ENCODE peak calls at places on chromosomes 12 and 14, in four cellular contexts. F, A, D and B are unnamed samples. For H3K4me1, H3K36me3 and H3K9me3, the result is how much of the 10 kb centered on the place peaks cover.

GRCh38 chr12:82708507-82708906 is 21.8 kb downstream of the TMTC2 start:
- DNase-seq in F (no peak), A (peak), D (no peak), B (no peak)

GRCh38 chr12:17992002-17992656 is 97.9 kb downstream of the RERGL start:
- DNase-seq in F (peak), A (no peak), D (peak), B (no peak)

GRCh38 chr14:78848234-78848820 is 678.2 kb downstream of the NRXN3 start:
- DNase-seq in F (peak), A (no peak), D (peak), B (peak)

GRCh38 chr12:79897617-79898016 is 37.3 kb downstream of the PPP1R12A start:
- DNase-seq in F (no peak), A (no peak), D (no peak), B (no peak)

GRCh38 chr12:94150483-94151225 is 2.3 kb downstream of the PLXNC1 start:
- DNase-seq in F (peak), A (no peak), D (no peak), B (peak)

GRCh38 chr12:33439587-33440011 is at the start of gene SYT10:
- DNase-seq in F (no peak), A (no peak), D (no peak), B (no peak)

GRCh38 chr12:79512068-79512467 is 178.7 kb downstream of the PAWR start:
- DNase-seq in F (no peak), A (no peak), D (no peak), B (no peak)

GRCh38 chr12:92695577-92695976 is 7.2 kb upstream of the PLEKHG7 start:
- DNase-seq in F (no peak), A (no peak), D (no peak), B (no peak)

GRCh38 chr12:45613306-45613705 is 116.2 kb upstream of the ARID2 start:
- DNase-seq in F (no peak), A (no peak), D (no peak), B (no peak)

GRCh38 chr12:110577717-110578521 is 5.2 kb downstream of the PPTC7 start:
- DNase-seq in F (no peak), A (no peak), D (no peak), B (no peak)

GRCh38 chr12:3145036-3145435 is 67.9 kb downstream of the TSPAN9 start:
- DNase-seq in F (no peak), A (peak), D (no peak), B (no peak)

GRCh38 chr12:27542628-27543027 is 18.6 kb downstream of the PPFIBP1 start:
- DNase-seq in F (no peak), A (no peak), D (no peak), B (no peak)

GRCh38 chr14:75979641-75980422 is 2.0 kb downstream of the TGFB3 start:
- DNase-seq in F (no peak), A (peak), D (no peak), B (no peak)

GRCh38 chr14:101962503-101962874 is 1.9 kb upstream of the DYNC1H1 start:
- DNase-seq in F (no peak), A (peak), D (no peak), B (no peak)

GRCh38 chr14:49766839-49767238 is 1.1 kb upstream of the KLHDC2 start:
- DNase-seq in F (no peak), A (no peak), D (peak), B (no peak)

GRCh38 chr12:6951551-6952120 is 480 bp downstream of the PTPN6 start:
- DNase-seq in F (no peak), A (no peak), D (no peak), B (peak)

GRCh38 chr12:115103884-115104883 is 420.2 kb upstream of the TBX3 start:
- DNase-seq in F (no peak), A (peak), D (no peak), B (no peak)

GRCh38 chr12:65943388-65944137 is 119.3 kb downstream of the HMGA2 start:
- DNase-seq in F (no peak), A (no peak), D (no peak), B (no peak)

GRCh38 chr12:11688379-11688778 is 38.9 kb downstream of the ETV6 start:
- DNase-seq in F (no peak), A (no peak), D (no peak), B (no peak)
- H3K4me1 ChIP-seq in F (under half), A (under half), D (under half), B (under half)

DNA sequence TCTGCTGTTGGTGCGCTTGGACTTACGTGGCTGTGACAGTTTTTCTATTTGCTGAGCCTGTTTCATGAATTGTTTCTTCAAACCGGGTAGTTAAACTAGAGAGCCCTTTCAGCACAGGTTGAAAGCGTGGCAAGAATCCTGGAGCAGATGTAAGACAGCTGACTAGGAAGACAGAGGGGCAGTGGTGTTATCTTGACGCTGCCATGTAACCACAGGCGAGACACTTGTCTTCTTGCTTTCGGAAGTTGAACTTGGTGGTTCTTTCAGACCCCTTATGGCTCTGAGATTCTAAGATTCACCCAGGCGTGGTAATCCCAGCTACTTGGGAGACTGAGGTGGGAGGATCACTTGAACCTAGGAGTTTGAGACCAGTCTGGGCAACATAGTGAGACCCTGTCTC is 4.3 kb downstream of the EMP1 start:
- DNase-seq in F (no peak), A (no peak), D (no peak), B (no peak)
- H3K36me3 ChIP-seq in F (under half), A (under half), D (under half), B (under half)

GRCh38 chr14:106083082-106083481 is 556.7 kb downstream of the TMEM121 start:
- DNase-seq in F (no peak), A (no peak), D (no peak), B (no peak)

DNA sequence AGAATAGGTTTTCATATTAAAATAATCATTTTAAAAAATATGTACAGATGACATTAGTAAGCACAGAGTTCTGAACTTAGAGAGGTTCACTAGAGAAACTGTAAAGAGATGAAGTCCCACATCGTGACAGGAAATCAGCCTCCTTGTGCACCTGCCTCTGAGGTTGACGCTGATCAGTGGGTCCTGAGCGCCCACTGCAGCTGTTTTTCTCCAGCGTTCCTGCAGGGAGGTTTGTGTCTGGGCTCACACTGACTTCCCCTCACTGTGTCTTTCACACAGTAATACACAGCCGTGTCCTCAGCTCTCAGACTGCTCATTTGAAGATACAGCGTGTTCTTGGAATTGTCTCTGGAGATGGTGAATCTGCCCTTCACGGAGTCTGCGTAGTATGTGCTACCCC is 561.5 kb downstream of the TMEM121 start:
- DNase-seq in F (peak), A (no peak), D (no peak), B (no peak)
- H3K9me3 ChIP-seq in F (under half), A (under half), D (under half), B (under half)

DNA sequence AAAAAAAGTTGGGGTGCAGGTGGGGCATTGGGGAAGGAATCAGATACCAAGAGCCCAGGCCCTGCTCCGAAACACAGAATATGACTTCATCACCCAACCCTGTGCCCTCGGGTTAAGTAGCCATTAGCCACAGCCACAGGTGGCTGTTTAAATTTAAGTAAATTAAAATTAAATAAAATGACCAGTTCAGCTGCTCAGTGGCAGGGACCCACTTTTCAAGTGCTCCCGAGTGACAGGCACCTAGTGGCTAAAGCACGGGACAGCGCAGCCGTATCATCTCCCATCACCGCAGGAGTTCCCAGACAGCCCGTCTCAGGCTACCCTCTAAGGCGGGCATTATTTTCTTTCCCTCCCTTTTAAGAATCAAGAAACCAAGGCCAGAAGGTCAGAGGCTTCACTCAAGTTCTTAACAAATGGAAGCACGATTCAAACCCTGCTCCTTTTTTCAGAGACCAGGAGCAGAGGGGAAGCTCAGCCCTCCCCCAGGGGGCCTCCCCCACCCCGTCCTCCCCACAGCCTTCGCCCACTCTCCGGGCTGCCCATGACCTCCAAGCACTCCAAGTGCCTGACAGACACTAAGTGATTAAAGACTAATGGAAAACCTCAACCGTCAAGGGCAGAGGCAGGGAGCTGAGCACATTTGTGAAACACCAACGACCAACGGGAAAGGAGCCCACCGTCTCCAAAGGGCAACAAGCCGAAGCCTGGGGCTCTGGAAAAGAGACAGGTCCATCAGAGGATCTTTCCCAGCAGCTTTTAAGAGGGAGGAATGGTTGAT is 5.2 kb downstream of the NCOR2 start:
- DNase-seq in F (no peak), A (no peak), D (no peak), B (no peak)
- H3K4me1 ChIP-seq in F (under half), A (half or more), D (under half), B (under half)

DNA sequence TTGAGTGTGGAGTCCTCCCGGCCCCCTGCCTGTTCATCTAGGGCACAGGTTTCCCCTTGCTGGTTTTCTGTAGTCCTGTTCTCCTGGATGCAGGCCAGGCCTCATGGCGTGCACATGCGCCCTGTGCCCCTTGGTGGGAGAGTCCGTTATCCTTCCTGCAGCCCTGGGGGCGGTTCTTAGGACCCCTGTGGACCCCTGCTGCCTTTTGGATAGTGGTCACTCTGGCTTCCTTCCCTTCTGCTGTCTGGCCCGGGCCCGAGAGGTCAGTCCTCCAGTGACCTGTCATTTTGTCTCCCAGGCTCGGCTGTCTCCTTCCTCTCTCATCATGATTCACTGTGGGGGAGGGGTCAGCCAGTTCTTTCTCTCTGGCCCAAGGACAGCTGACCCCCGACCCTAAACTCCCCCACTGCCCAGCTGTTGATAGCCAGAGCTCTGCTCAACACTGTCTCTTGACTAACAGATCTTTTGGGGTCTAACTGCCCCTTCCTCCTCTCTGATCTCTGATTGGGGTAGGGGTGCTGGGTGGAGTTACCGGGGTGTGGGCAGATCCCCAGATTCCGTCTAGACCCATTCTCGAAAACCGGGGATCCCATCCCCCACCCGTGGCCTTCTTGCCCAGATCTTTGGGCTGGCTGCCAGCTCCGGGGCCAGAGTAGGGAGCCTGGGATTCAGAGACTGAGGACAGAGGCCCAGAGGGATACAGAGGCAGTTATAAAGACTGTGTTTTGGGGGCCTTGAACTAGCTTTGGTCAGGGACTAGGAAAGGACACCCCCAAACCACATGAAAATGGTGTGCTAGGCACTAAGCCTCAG is 7.0 kb downstream of the CCND2 start:
- DNase-seq in F (no peak), A (peak), D (no peak), B (no peak)
- H3K36me3 ChIP-seq in F (under half), A (under half), D (under half), B (half or more)

DNA sequence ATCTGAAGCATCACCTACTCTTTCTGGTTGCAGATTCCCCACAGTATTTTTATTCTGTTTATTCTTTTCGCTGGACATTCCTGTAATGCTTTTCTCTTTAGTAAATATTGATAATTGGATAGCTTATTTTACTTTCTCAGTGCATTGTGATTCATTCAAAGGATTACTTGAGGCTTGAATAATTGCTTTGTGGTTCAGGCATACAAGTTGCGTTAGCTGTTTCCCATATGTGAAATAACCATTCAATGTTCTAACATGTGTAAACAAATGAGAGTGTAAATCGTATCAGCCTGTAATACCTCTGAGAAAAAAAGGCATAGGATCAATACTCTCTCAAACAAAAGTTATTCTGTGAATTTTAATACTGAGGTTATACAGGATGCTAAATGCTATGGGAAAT is 1004.2 kb upstream of the SEL1L start:
- DNase-seq in F (no peak), A (no peak), D (no peak), B (no peak)
- H3K9me3 ChIP-seq in F (under half), A (under half), D (under half), B (under half)